ENCODE peak calls at places on chromosome 20, in four cellular contexts. One of them, this sample, is unnamed.

GRCh38 chr20:21006611-21007010 is 99.5 kb downstream of the LINC00237 start:
- DNase-seq in Panc1: no peak
- DNase-seq in K562: no peak
- DNase-seq in HepG2: no peak
- DNase-seq in this sample: no peak

GRCh38 chr20:46458891-46459750 is 52.7 kb upstream of the ELMO2 start:
- DNase-seq in K562: no peak
- DNase-seq in HepG2: no peak
- DNase-seq in Panc1: no peak
- DNase-seq in this sample: no peak

GRCh38 chr20:38275815-38276550 is 15.4 kb upstream of the KIAA1755 start:
- DNase-seq in HepG2: peak; percentile 43
- DNase-seq in K562: peak; percentile 12
- DNase-seq in Panc1: peak; percentile 18
- DNase-seq in this sample: no peak

GRCh38 chr20:4299250-4299649 is 283.9 kb upstream of the RNF24 start:
- DNase-seq in HepG2: no peak
- DNase-seq in Panc1: no peak
- DNase-seq in K562: no peak
- DNase-seq in this sample: no peak

GRCh38 chr20:47734870-47735269 is 50.4 kb downstream of the SULF2 start:
- DNase-seq in K562: no peak
- DNase-seq in HepG2: no peak
- DNase-seq in Panc1: no peak
- DNase-seq in this sample: no peak

GRCh38 chr20:57408131-57408530 is 16.9 kb downstream of the RBM38 start:
- DNase-seq in Panc1: no peak
- DNase-seq in K562: peak; percentile 35
- DNase-seq in HepG2: no peak
- DNase-seq in this sample: no peak

GRCh38 chr20:39873286-39873685 is 815.8 kb downstream of the MAFB start:
- DNase-seq in HepG2: no peak
- DNase-seq in K562: no peak
- DNase-seq in Panc1: no peak
- DNase-seq in this sample: no peak

GRCh38 chr20:63249891-63250290 is 4.4 kb downstream of the NKAIN4 start:
- DNase-seq in HepG2: no peak
- DNase-seq in Panc1: no peak
- DNase-seq in K562: no peak
- DNase-seq in this sample: no peak

GRCh38 chr20:48025061-48025515 is 239.8 kb upstream of the SULF2 start:
- DNase-seq in Panc1: no peak
- DNase-seq in HepG2: no peak
- DNase-seq in K562: no peak
- DNase-seq in this sample: no peak

GRCh38 chr20:58518896-58519593 is 3.8 kb upstream of the APCDD1L start:
- DNase-seq in K562: no peak
- DNase-seq in HepG2: no peak
- DNase-seq in Panc1: no peak
- DNase-seq in this sample: no peak

GRCh38 chr20:61307686-61308085 is 55.6 kb downstream of the CDH4 start:
- DNase-seq in K562: no peak
- DNase-seq in Panc1: no peak
- DNase-seq in HepG2: no peak
- DNase-seq in this sample: no peak

GRCh38 chr20:38961530-38962043 is 557 bp upstream of the DHX35 start:
- DNase-seq in HepG2: no peak
- DNase-seq in Panc1: no peak
- DNase-seq in K562: no peak
- DNase-seq in this sample: no peak

GRCh38 chr20:63736893-63737689 is 627 bp downstream of the LIME1 start:
- DNase-seq in Panc1: no peak
- DNase-seq in HepG2: no peak
- DNase-seq in K562: no peak
- DNase-seq in this sample: no peak

GRCh38 chr20:20130399-20130798 is 78.1 kb downstream of the CFAP61 start:
- DNase-seq in Panc1: no peak
- DNase-seq in K562: peak; percentile 3
- DNase-seq in HepG2: peak; percentile 59
- DNase-seq in this sample: peak; percentile 33

GRCh38 chr20:24836041-24836533 is 113.0 kb upstream of the CST7 start:
- DNase-seq in K562: no peak
- DNase-seq in Panc1: no peak
- DNase-seq in HepG2: no peak
- DNase-seq in this sample: no peak

GRCh38 chr20:33233129-33233774 is 2.5 kb upstream of the BPIFA1 start:
- DNase-seq in Panc1: no peak
- DNase-seq in HepG2: peak; percentile 21
- DNase-seq in K562: no peak
- DNase-seq in this sample: no peak

GRCh38 chr20:17226410-17227198 is at the start of gene PCSK2:
- DNase-seq in Panc1: no peak
- DNase-seq in K562: peak; percentile 27
- DNase-seq in HepG2: no peak
- DNase-seq in this sample: no peak
- TF ChIP-seq TCF7L2 in Panc1: no peak
- TF ChIP-seq TCF7L2 in K562: no peak
- TF ChIP-seq TCF7L2 in HepG2: no peak
- TF ChIP-seq TCF7L2 in this sample: no peak

DNA sequence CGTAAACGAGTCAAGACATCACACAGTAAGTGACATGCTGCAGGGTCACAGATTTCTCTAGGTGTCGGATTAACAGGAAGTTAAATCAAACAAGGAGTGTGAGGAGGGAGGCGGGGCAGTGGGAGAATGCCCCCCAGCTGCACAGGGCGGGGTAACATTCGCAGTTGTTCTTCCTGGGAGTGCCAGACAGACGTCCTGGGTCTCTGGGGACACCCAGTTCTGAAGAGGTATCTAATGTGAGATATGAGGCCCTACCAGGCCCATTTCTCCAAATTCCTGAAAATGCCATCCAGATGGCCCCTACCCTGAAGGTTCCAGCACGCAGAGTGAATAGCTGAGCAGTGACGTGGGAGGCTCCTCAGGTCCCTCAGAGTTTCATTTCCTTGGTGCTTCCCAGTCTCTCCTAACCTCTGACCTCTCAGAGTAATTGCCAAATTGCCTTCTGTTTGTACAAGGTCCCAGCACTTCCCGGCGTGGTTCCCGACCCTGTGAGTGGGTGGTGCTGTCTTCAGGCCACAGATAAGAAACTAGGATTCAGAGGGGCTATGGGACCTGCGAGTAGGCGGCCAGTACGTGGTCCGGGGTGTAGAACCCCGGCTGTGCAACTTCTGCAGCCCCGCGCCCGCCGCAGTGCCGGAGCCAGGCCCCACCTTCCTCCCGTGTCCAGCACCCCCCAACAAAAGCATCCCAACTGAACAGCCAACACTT is 1.8 kb downstream of the RRBP1 start:
- DNase-seq in Panc1: peak; percentile 22
- DNase-seq in HepG2: peak; percentile 80
- DNase-seq in K562: peak; percentile 48
- DNase-seq in this sample: no peak
- TF ChIP-seq TCF7L2 in Panc1: no peak
- TF ChIP-seq TCF7L2 in HepG2: no peak
- TF ChIP-seq TCF7L2 in K562: no peak
- TF ChIP-seq TCF7L2 in this sample: peak; percentile 11

GRCh38 chr20:41903614-41904013 is 285.4 kb upstream of the CHD6 start:
- DNase-seq in Panc1: no peak
- DNase-seq in HepG2: no peak
- DNase-seq in K562: no peak
- DNase-seq in this sample: no peak
- TF ChIP-seq TCF7L2 in Panc1: no peak
- TF ChIP-seq TCF7L2 in HepG2: no peak
- TF ChIP-seq TCF7L2 in K562: no peak
- TF ChIP-seq TCF7L2 in this sample: no peak

GRCh38 chr20:44491635-44492395 is 16.1 kb downstream of the TTPAL start:
- DNase-seq in K562: no peak
- DNase-seq in HepG2: no peak
- DNase-seq in Panc1: no peak
- DNase-seq in this sample: no peak
- TF ChIP-seq TCF7L2 in K562: no peak
- TF ChIP-seq TCF7L2 in HepG2: no peak
- TF ChIP-seq TCF7L2 in Panc1: no peak
- TF ChIP-seq TCF7L2 in this sample: no peak

GRCh38 chr20:44188752-44189151 is 1.8 kb upstream of the JPH2 start:
- DNase-seq in Panc1: no peak
- DNase-seq in HepG2: no peak
- DNase-seq in K562: no peak
- DNase-seq in this sample: no peak

GRCh38 chr20:44187763-44188709 is 1.0 kb upstream of the JPH2 start:
- DNase-seq in HepG2: no peak
- DNase-seq in K562: no peak
- DNase-seq in Panc1: no peak
- DNase-seq in this sample: no peak

GRCh38 chr20:44186201-44186600 is 787 bp downstream of the JPH2 start:
- DNase-seq in HepG2: no peak
- DNase-seq in K562: no peak
- DNase-seq in Panc1: no peak
- DNase-seq in this sample: no peak

GRCh38 chr20:44186674-44187053 is 324 bp downstream of the JPH2 start:
- DNase-seq in K562: no peak
- DNase-seq in Panc1: no peak
- DNase-seq in HepG2: no peak
- DNase-seq in this sample: no peak

DNA sequence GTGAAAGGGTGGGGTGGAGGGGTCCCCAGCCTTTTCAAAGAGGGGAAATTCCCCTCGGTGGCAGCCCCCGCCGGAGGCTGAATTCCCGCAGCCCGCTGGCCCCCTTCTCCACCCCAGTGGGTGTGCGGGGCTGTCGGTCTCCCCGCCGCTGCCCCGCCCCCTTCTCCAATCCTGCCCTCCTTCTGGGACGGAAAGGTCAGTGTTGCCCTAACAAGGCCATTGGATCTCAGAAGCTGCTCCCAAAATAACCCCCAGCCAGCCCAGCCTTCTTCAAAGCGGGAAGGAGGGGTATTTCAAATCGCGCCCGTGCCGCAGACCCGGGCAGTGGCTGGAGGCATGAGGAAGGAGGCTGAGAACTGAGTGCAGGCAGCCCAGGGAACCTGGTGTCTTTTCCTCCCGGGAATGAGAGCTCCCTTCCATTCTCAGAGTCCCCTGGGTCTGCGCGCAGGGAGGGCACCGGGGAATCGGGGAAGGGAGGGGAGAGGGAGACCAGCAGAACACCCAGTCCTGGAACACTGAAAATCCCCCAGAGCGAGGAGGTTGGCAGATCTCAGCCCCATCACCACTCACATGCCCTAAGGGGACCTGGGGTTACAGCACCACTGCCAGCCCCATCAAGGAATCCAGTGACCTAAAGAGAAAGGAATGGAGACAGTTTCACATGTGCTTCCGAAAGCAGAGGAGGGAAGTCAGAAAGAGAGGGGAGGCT is at the start of gene JPH2:
- DNase-seq in Panc1: no peak
- DNase-seq in HepG2: no peak
- DNase-seq in K562: no peak
- DNase-seq in this sample: no peak
- TF ChIP-seq TCF7L2 in Panc1: no peak
- TF ChIP-seq TCF7L2 in HepG2: no peak
- TF ChIP-seq TCF7L2 in K562: no peak
- TF ChIP-seq TCF7L2 in this sample: no peak

DNA sequence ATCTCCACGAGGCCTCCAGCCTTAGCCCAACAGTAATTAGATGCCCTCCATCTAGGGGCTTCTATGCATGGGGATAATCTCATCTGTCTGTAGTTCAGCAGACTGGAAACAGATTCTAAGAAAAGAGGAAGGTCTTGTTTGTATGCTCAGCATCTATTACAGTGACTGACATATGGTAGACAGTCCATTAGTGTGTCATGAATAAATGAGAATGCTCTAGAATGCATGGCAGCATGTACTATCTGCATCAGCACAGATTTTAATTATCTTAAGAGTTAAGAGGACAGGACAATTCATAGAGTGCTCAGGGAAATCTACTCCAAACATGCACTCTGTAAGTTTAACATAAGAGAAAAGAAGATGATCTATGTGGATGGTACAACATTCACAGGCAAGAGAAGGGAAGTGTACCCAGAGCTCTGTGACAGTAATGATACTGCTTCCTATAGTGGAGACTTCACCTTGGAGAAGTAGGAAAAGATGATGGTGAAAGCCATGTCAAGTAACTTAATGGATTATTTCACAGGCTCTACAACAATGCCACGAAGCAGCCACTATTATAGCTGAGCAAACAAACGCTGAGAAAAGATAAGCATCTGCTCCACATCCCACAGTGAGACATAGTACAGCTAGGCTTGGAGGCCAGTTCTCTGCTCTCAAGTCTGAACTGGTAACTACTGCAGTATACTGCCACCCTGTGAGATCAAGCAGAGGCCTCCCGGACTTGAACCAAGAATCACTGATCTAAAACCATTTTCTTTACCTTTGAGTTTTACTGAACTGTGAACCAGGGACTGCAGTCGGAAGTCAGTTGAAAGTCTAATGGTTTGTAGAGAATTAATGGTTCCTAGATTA is 309.2 kb upstream of the SPTLC3 start:
- DNase-seq in K562: no peak
- DNase-seq in Panc1: no peak
- DNase-seq in HepG2: no peak
- DNase-seq in this sample: no peak
- TF ChIP-seq TCF7L2 in K562: no peak
- TF ChIP-seq TCF7L2 in Panc1: no peak
- TF ChIP-seq TCF7L2 in HepG2: no peak
- TF ChIP-seq TCF7L2 in this sample: no peak

DNA sequence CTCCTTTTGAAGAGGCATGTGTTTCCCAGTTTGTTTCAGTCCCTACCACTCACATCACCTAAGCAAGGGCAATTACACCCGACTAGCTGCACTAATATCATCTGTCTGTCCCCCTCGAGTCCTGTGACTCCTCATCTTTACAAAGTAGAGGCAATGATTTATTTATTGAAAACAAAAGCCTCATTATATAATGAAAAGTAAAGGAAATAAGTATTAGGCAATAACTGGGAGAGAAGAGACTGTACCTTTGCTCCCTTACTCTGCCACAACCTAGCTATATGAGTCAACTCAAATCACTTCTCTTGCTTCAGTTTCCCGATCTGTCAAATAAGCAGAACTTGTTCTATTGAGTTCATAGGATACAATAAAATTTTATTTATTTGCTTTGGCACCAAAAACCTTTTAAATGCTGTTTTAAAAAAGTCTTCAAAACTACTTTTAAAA is 38.9 kb downstream of the CSNK2A1 start:
- DNase-seq in K562: no peak
- DNase-seq in HepG2: peak; percentile 81
- DNase-seq in Panc1: no peak
- DNase-seq in this sample: no peak
- TF ChIP-seq TCF7L2 in K562: no peak
- TF ChIP-seq TCF7L2 in HepG2: no peak
- TF ChIP-seq TCF7L2 in Panc1: no peak
- TF ChIP-seq TCF7L2 in this sample: no peak